ENCODE peak calls at places on chromosomes 16 and 17, in five cellular contexts. G is HepG2, E is H1, A is HEK293T, V is GM12878. X is an unnamed sample.

GRCh38 chr16:4316732-4317461 is 1.0 kb downstream of the GLIS2 start:
- DNase-seq in E (peak), A (no peak), G (no peak), V (no peak), X (no peak)

GRCh38 chr16:66713076-66713475 is 16.5 kb upstream of the CMTM4 start:
- DNase-seq in G (no peak), A (no peak), V (no peak), E (no peak), X (no peak)

GRCh38 chr17:77100009-77100408 is 40.8 kb upstream of the SEC14L1 start:
- DNase-seq in E (no peak), G (no peak), V (no peak), A (no peak), X (no peak)

GRCh38 chr17:56798916-56799315 is 34.8 kb downstream of the C17orf67 start:
- DNase-seq in A (no peak), E (no peak), G (no peak), V (no peak), X (no peak)

GRCh38 chr16:85194528-85195270 is 82.4 kb upstream of the CIBAR2 start:
- DNase-seq in V (no peak), E (no peak), A (no peak), G (no peak), X (no peak)

GRCh38 chr17:258045-258734 is 76.7 kb upstream of the DOC2B start:
- DNase-seq in E (peak), G (no peak), A (no peak), V (no peak), X (no peak)

GRCh38 chr16:19926449-19927390 is 42.1 kb upstream of the GPRC5B start:
- DNase-seq in A (no peak), G (peak), E (no peak), V (no peak), X (no peak)

GRCh38 chr16:55559933-55560516 is 6.5 kb upstream of the CAPNS2 start:
- DNase-seq in G (no peak), E (no peak), A (no peak), V (no peak), X (no peak)

GRCh38 chr17:14316131-14316854 is 15.4 kb downstream of the HS3ST3B1 start:
- DNase-seq in E (no peak), V (no peak), G (peak), A (no peak), X (no peak)

GRCh38 chr17:48701864-48702532 is 20.3 kb downstream of the PRAC1 start:
- DNase-seq in V (no peak), E (no peak), G (no peak), A (no peak), X (no peak)

GRCh38 chr16:10676284-10676683 is 18.4 kb downstream of the TEKT5 start:
- DNase-seq in E (no peak), A (no peak), G (no peak), V (no peak), X (no peak)

GRCh38 chr16:2926660-2927646 is 15.2 kb downstream of the FLYWCH1 start:
- DNase-seq in E (peak), G (peak), V (no peak), A (peak), X (peak)

GRCh38 chr17:28717578-28718316 is at the start of gene RAB34:
- DNase-seq in V (no peak), A (peak), E (peak), G (no peak), X (peak)

GRCh38 chr17:45719335-45720071 is 64.6 kb upstream of the CRHR1 start:
- DNase-seq in E (no peak), G (peak), V (no peak), A (peak), X (peak)

GRCh38 chr17:78671607-78672404 is 94.6 kb upstream of the DNAH17 start:
- DNase-seq in V (no peak), G (no peak), E (no peak), A (no peak), X (no peak)

GRCh38 chr17:48453447-48453846 is 23.4 kb upstream of the SKAP1 start:
- DNase-seq in E (no peak), V (no peak), A (no peak), G (no peak), X (no peak)

GRCh38 chr16:49588729-49589384 is 215.3 kb downstream of the C16orf78 start:
- DNase-seq in G (no peak), A (no peak), V (no peak), E (peak), X (peak)

GRCh38 chr17:4003501-4004421 is 39.5 kb upstream of the ATP2A3 start:
- DNase-seq in V (no peak), E (peak), A (no peak), G (peak), X (no peak)

GRCh38 chr17:55420776-55421178 is 858 bp downstream of the MMD start:
- DNase-seq in V (no peak), E (peak), A (peak), G (no peak), X (no peak)

GRCh38 chr16:84180519-84181140 is 6.2 kb downstream of the TAF1C start:
- DNase-seq in V (no peak), A (no peak), E (no peak), G (no peak), X (no peak)
- TF ChIP-seq SUZ12 in V (no peak), A (no peak), E (no peak), G (no peak), X (no peak)

GRCh38 chr16:68259421-68259820 is 4.9 kb upstream of the SLC7A6 start:
- DNase-seq in G (no peak), A (no peak), V (no peak), E (no peak), X (no peak)
- TF ChIP-seq SUZ12 in G (no peak), A (no peak), V (no peak), E (no peak), X (no peak)

GRCh38 chr17:82094931-82095776 is 2.9 kb downstream of the FASN start:
- DNase-seq in E (no peak), G (no peak), A (no peak), V (no peak), X (no peak)

GRCh38 chr17:82097919-82098168 is 192 bp downstream of the FASN start:
- DNase-seq in V (no peak), E (no peak), G (no peak), A (no peak), X (no peak)

GRCh38 chr17:82097187-82097918 is 683 bp downstream of the FASN start:
- DNase-seq in E (no peak), A (peak), G (no peak), V (no peak), X (no peak)

GRCh38 chr17:82096709-82097186 is 1.3 kb downstream of the FASN start:
- DNase-seq in G (no peak), V (no peak), E (no peak), A (no peak), X (no peak)

GRCh38 chr17:82095777-82096708 is 2.0 kb downstream of the FASN start:
- DNase-seq in E (no peak), A (no peak), G (no peak), V (no peak), X (no peak)
- TF ChIP-seq SUZ12 in E (no peak), A (no peak), G (no peak), V (no peak), X (no peak)

DNA sequence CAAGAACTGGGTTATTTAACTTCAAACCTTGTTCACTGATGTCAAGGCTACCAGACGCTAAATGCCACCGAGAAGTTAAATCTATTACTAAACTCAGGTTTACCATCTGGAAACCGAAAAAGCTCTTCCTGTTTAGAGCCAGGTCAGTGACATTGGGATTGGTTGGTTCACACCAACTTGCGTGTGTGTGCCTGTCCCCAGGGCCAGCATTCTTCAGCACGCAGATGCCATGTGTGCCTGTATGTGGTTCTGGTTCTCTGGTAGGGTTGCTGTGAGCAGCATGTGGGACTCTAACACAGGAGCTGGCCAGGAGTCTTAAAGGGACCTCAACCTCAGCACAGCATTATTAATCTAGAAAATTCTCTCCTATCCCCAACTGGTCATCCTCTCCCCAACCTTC is 18.1 kb upstream of the TBX2 start:
- DNase-seq in G (no peak), V (no peak), E (no peak), A (no peak), X (no peak)
- TF ChIP-seq SUZ12 in G (no peak), V (no peak), E (no peak), A (no peak), X (no peak)

DNA sequence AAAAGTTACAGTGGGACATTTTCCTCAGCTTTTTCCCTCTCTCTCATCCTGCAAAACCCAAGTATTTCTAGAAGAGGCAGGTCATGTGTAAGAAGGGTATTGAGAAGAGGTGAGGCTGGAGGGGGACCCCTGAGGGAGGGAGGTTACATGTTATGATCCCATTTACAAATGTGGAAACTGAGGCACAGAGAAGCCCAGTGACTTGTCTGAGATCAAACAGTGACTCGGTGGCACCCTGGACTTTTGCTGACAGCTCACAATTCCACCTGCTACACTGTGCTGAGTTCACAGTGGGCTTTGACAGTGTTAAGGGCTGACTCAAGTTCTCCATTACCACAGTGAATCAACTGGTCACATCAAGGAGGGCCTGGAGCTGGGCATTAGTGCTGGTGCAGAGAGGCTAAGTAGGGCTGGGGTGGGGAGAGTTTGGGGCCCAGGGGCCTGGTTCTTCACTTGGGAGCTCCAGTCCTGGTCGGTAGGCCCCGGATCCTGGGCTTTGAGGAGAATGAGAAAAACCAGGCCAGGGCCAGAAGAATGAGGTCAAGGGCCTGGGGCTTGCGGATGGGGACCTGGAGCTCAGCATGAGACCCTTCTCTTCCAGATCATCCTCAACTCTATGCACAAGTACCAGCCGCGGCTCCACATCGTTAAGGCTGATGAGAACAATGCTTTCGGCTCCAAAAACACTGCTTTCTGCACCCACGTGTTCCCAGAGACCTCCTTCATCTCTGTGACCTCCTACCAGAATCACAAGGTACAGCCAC is 26.0 kb downstream of the TBX4 start:
- DNase-seq in G (no peak), A (no peak), E (no peak), V (no peak), X (no peak)
- TF ChIP-seq SUZ12 in G (no peak), A (no peak), E (no peak), V (no peak), X (no peak)

GRCh38 chr17:75821552-75821951 is 22.7 kb downstream of the UNC13D start:
- DNase-seq in G (no peak), V (no peak), E (no peak), A (no peak), X (no peak)

GRCh38 chr17:75822800-75823166 is 21.4 kb downstream of the UNC13D start:
- DNase-seq in G (no peak), A (no peak), V (no peak), E (no peak), X (no peak)

GRCh38 chr17:75823257-75824041 is 20.8 kb downstream of the UNC13D start:
- DNase-seq in A (no peak), E (no peak), G (no peak), V (no peak), X (no peak)

GRCh38 chr17:75820411-75821080 is 23.7 kb downstream of the UNC13D start:
- DNase-seq in A (no peak), G (no peak), E (no peak), V (no peak), X (no peak)

DNA sequence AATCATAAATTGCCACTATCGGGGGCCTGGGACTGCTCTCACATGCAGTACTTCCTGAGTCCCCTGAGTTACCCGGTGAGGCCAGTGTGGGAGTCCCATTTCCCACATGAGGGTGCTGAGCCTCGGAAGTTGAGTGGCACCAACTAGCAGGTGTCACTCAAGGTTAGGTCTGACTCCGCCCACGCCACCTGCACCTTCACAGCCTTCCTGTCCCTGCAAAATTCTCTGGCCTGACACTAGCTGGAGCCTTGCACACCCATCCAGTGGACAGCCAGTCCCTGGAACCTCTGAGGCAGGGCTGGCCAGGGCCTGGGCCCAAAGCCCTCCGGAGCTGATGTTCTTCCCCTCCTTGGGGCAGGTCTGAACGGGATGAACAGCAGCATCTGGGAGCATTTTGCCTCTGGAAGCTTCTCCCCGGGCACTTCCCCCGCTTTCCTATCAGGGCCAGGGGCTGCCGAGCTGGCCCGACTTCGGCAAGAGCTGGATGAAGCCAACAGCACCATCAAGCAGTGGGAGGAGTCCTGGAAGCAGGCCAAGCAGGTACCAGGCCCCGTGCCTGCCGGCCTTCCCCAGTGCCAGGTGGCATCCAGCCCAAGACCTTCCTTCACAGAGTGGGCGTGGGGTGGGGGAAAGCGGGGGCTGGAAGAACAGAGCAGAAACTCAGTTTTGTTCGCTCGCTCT is 21.9 kb downstream of the UNC13D start:
- DNase-seq in G (no peak), E (no peak), V (no peak), A (no peak), X (no peak)
- TF ChIP-seq SUZ12 in G (no peak), E (no peak), V (no peak), A (no peak), X (no peak)

GRCh38 chr16:50612849-50613198 is 64.6 kb downstream of the NKD1 start:
- DNase-seq in A (no peak), V (no peak), G (no peak), E (no peak), X (no peak)

GRCh38 chr16:50611332-50611934 is 63.2 kb downstream of the NKD1 start:
- DNase-seq in A (no peak), E (no peak), V (no peak), G (peak), X (no peak)

GRCh38 chr16:50611995-50612848 is 64.0 kb downstream of the NKD1 start:
- DNase-seq in G (no peak), A (no peak), E (no peak), V (no peak), X (no peak)

GRCh38 chr16:50609049-50609832 is 61.0 kb downstream of the NKD1 start:
- DNase-seq in A (no peak), E (no peak), V (no peak), G (no peak), X (no peak)

GRCh38 chr16:50610331-50611262 is 62.4 kb downstream of the NKD1 start:
- DNase-seq in A (no peak), G (no peak), V (no peak), E (no peak), X (peak)
- TF ChIP-seq SUZ12 in A (no peak), G (no peak), V (no peak), E (no peak), X (no peak)